ENCODE peak calls at places on chromosomes 12 and 14, in four cellular contexts. N, J, K and P are unnamed samples.

GRCh38 chr12:68334136-68334535 is 2.0 kb upstream of the MDM1 start:
- DNase-seq in N (no peak), J (no peak), K (no peak), P (no peak)

GRCh38 chr12:98418357-98419075 is 96.9 kb upstream of the TMPO start:
- DNase-seq in J (no peak), N (peak), K (peak), P (peak)

GRCh38 chr14:50050171-50050570 is 66.2 kb downstream of the VCPKMT start:
- DNase-seq in N (no peak), J (no peak), K (no peak), P (no peak)

GRCh38 chr12:46948936-46949555 is 123.2 kb upstream of the SLC38A4 start:
- DNase-seq in K (no peak), J (no peak), N (no peak), P (no peak)

GRCh38 chr14:65704850-65705249 is 292.3 kb downstream of the FUT8 start:
- DNase-seq in N (no peak), K (no peak), J (no peak), P (no peak)

GRCh38 chr14:80576401-80576800 is 365.1 kb upstream of the DIO2 start:
- DNase-seq in K (no peak), N (no peak), J (no peak), P (no peak)

GRCh38 chr14:37592288-37593274 is 2.5 kb downstream of the FOXA1 start:
- DNase-seq in K (no peak), N (peak), J (no peak), P (no peak)

GRCh38 chr12:95402096-95402495 is 71.9 kb upstream of the METAP2 start:
- DNase-seq in N (no peak), J (no peak), K (no peak), P (no peak)

GRCh38 chr14:91607322-91608047 is 97.4 kb upstream of the PPP4R3A start:
- DNase-seq in K (no peak), J (no peak), N (no peak), P (no peak)

GRCh38 chr12:39292125-39292630 is 150.7 kb downstream of the KIF21A start:
- DNase-seq in K (no peak), N (no peak), J (no peak), P (no peak)

GRCh38 chr12:108598553-108599250 is 818 bp upstream of the TMEM119 start:
- DNase-seq in K (no peak), J (no peak), N (no peak), P (no peak)

GRCh38 chr14:45526715-45527549 is 273.9 kb upstream of the MIS18BP1 start:
- DNase-seq in J (no peak), K (no peak), N (peak), P (no peak)

GRCh38 chr12:49344486-49345047 is 2.1 kb upstream of the DNAJC22 start:
- DNase-seq in K (no peak), N (no peak), J (no peak), P (no peak)

GRCh38 chr14:81537193-81537592 is 3.5 kb upstream of the SEL1L start:
- DNase-seq in K (no peak), J (no peak), N (no peak), P (no peak)

GRCh38 chr12:124774462-124775167 is 89.0 kb downstream of the SCARB1 start:
- DNase-seq in N (no peak), K (no peak), J (peak), P (no peak)

GRCh38 chr12:91529829-91530228 is 347.2 kb upstream of the DCN start:
- DNase-seq in J (no peak), K (no peak), N (no peak), P (no peak)

GRCh38 chr14:32678088-32678487 is 260.6 kb upstream of the NPAS3 start:
- DNase-seq in N (no peak), J (no peak), K (no peak), P (no peak)

GRCh38 chr12:110109837-110110535 is 14.2 kb upstream of the IFT81 start:
- DNase-seq in N (no peak), J (no peak), K (no peak), P (no peak)

GRCh38 chr12:51980051-51980808 is 26.5 kb upstream of the TAMALIN start:
- DNase-seq in J (peak), K (peak), N (peak), P (peak)

GRCh38 chr12:88571543-88571942 is 8.7 kb downstream of the KITLG start:
- DNase-seq in K (no peak), N (no peak), J (no peak), P (no peak)

GRCh38 chr12:119423285-119423684 is 88.8 kb downstream of the CCDC60 start:
- DNase-seq in J (no peak), N (no peak), K (no peak), P (no peak)

GRCh38 chr12:76413121-76413520 is 64.9 kb upstream of the BBS10 start:
- DNase-seq in N (no peak), K (no peak), J (no peak), P (no peak)

GRCh38 chr12:112096667-112097066 is 11.9 kb downstream of the NAA25 start:
- DNase-seq in K (no peak), J (no peak), N (no peak), P (no peak)

GRCh38 chr12:77941396-77941795 is 110.7 kb downstream of the NAV3 start:
- DNase-seq in K (no peak), N (no peak), J (no peak), P (no peak)

GRCh38 chr14:74920281-74920680 is 2.8 kb downstream of the RPS6KL1 start:
- DNase-seq in K (no peak), N (no peak), J (no peak), P (no peak)